ENCODE peak calls at places on chromosome 3, in eight cellular contexts. P is mesothelial cell of epicardium, M is retinal pigment epithelial cell, V is endothelial cell, O is thoracic aorta, K is PC-3, U is cardiac fibroblast, S is endodermal cell. F is an unnamed sample.

GRCh38 chr3:138404121-138404520 is 30.3 kb upstream of the ESYT3 start:
- DNase-seq in K (no peak), O (no peak), U (no peak), M (no peak), V (no peak), S (peak), P (no peak), F (no peak)

GRCh38 chr3:13851997-13852637 is 27.8 kb downstream of the WNT7A start:
- DNase-seq in O (no peak), P (no peak), V (no peak), S (no peak), M (no peak), U (no peak), K (no peak), F (no peak)

GRCh38 chr3:35932995-35933394 is 293.7 kb downstream of the ARPP21 start:
- DNase-seq in O (no peak), U (peak), K (peak), M (peak), P (no peak), S (no peak), V (no peak), F (no peak)

GRCh38 chr3:97479740-97480139 is 284.8 kb upstream of the ARL6 start:
- DNase-seq in U (no peak), V (no peak), K (no peak), S (no peak), P (no peak), O (no peak), M (no peak), F (no peak)

GRCh38 chr3:60260546-60260945 is 990.7 kb downstream of the FHIT start:
- DNase-seq in S (no peak), U (no peak), O (no peak), V (no peak), M (no peak), K (no peak), P (no peak), F (no peak)

GRCh38 chr3:156151824-156152428 is 31.5 kb downstream of the KCNAB1 start:
- DNase-seq in M (peak), K (peak), S (peak), U (peak), P (peak), V (peak), O (peak), F (no peak)

GRCh38 chr3:60095930-60096329 is 1046.1 kb upstream of the CFAP20DC start:
- DNase-seq in O (no peak), U (no peak), S (no peak), M (no peak), K (no peak), V (no peak), P (no peak), F (no peak)

GRCh38 chr3:122063908-122064307 is 8.7 kb downstream of the CD86 start:
- DNase-seq in V (no peak), M (no peak), K (no peak), S (no peak), U (no peak), P (no peak), O (no peak), F (no peak)

DNA sequence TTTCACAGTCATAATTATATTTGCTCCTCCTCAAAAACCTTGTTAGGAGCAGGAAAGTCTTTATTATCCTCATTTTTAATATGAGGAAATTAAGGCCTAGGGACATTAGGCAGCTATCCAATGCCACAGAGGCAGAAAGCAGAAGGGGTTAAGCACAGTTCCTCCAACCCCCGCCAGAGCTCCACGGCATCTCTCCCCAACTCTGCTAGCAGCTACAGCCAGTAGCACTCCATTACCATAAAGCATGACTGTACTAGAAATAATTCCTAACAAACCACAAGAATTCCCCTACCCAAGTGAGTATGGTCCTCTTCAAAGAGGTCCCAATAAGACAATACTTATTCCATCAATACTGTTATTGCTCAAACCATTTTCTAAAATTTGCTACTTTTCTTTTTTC is 9.8 kb downstream of the HEG1 start:
- DNase-seq in O (no peak), S (no peak), P (no peak), V (no peak), M (no peak), U (peak), K (peak), F (no peak)
- TF ChIP-seq CTCF in O (no peak), S (no peak), P (no peak), V (no peak), M (peak), U (peak), K (no peak), F (no peak)

DNA sequence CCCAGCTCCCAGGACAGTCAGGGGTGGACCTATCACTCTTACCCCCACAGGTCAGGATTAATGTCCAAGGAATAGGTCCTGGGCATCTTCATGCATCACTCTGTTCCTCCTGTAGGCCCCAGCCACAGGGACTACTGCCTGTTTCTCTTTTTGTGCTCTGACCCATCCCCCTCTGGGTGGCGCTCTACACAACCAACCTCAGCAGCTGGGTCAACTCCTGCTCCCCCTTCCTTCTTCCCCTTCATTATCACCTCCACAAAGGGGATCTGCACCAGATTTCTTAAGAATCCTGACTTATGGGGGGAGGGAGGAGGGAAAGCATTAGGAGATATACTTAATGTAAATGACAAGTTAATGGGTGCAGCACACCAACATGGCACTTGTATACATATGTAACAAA is 12.2 kb upstream of the TRANK1 start:
- DNase-seq in K (no peak), P (no peak), U (no peak), V (no peak), S (peak), O (no peak), M (no peak), F (no peak)
- TF ChIP-seq CTCF in K (peak), P (no peak), U (no peak), V (peak), S (peak), O (no peak), M (peak), F (no peak)

DNA sequence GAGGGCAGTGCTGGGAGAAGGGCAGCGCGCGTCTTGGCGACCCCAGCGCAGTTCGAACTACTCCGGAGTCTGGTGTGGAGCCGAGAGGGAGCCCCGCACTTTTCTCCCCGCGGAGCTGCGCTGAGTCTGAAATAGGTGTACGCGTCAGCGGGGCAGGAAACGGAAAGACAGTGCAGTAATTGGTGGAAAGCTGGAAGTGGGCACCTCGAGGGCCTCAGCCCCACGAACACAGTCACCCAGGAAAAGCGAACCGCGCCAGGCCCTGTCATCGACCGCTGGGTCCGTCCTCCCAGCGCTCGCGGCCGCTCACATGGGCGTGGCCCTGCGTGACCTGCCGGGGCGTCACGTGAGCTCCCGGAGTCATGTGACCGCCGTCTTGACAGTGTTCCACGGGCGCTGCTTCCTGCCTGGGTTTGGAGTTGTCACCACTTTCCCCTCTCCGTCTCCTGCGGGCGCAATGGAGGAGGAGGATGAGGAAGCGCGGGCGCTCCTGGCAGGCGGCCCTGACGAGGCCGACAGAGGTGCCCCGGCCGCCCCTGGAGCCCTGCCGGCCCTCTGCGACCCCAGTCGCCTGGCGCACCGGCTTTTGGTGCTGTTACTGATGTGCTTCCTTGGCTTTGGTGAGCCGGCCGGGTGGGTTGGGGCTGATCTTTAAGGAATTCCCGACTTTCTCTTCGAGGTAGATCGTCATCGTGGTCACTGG is at the start of gene MFSD1:
- DNase-seq in K (peak), V (peak), S (peak), U (peak), P (peak), M (peak), O (peak), F (peak)
- TF ChIP-seq CTCF in K (no peak), V (no peak), S (no peak), U (no peak), P (no peak), M (no peak), O (no peak), F (no peak)

DNA sequence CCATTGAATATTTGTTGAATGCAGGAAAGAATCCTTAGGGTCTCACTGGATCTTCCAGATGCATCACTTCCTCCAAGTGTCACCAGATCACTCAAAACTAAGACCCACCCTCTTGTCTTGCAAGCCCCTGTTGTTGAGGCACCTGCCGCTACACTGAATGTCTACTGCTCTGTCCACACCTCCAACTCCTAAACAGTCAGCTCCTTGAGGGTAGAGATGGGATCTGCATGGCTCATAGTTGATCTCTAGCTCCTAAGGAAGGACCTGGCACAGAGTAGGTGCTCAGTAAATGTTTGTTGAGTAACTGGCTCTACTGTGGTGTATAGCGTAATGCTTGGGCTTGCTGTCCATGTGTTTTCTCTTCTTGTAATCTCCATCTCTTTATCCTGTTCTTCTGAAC is 8.8 kb downstream of the SLC6A20 start:
- DNase-seq in P (no peak), U (no peak), O (no peak), S (peak), M (no peak), K (no peak), V (no peak), F (no peak)
- TF ChIP-seq CTCF in P (no peak), U (no peak), O (no peak), S (no peak), M (no peak), K (no peak), V (no peak), F (no peak)

GRCh38 chr3:98817546-98817945 is 54.4 kb downstream of the ST3GAL6 start:
- DNase-seq in K (peak), S (no peak), P (no peak), O (no peak), V (no peak), M (no peak), U (peak), F (no peak)
- TF ChIP-seq CTCF in K (peak), S (peak), P (peak), O (peak), V (peak), M (peak), U (peak), F (peak)

GRCh38 chr3:48088749-48089466 is 72.7 kb upstream of the MAP4 start:
- DNase-seq in V (peak), S (peak), P (peak), O (peak), M (peak), U (peak), K (peak), F (peak)
- TF ChIP-seq CTCF in V (no peak), S (peak), P (no peak), O (peak), M (no peak), U (peak), K (no peak), F (no peak)